ENCODE peak calls at places on chromosomes 5 and 9, in seven cellular contexts. A is neural progenitor cell, H is upper lobe of right lung, B is right atrium auricular region, Q is mesendoderm, P is adrenal gland, Y is H9. I is an unnamed sample.

GRCh38 chr5:133756756-133757155 is 144.4 kb upstream of the FSTL4 start:
- DNase-seq in A (no peak), H (no peak), P (no peak), Y (no peak), B (no peak), Q (no peak), I (no peak)

GRCh38 chr9:109159583-109159982 is 7.5 kb downstream of the FRRS1L start:
- DNase-seq in H (no peak), A (no peak), Y (no peak), Q (no peak), P (no peak), B (no peak), I (no peak)

GRCh38 chr5:74430910-74431309 is 209.6 kb downstream of the ENC1 start:
- DNase-seq in Q (no peak), A (no peak), P (no peak), Y (no peak), H (no peak), B (no peak), I (no peak)

GRCh38 chr5:160641405-160641804 is 210.6 kb downstream of the ATP10B start:
- DNase-seq in H (no peak), B (no peak), Q (no peak), P (no peak), A (no peak), Y (no peak), I (no peak)

GRCh38 chr9:79731483-79731882 is 159.7 kb downstream of the TLE4 start:
- DNase-seq in P (no peak), A (no peak), Q (peak; percentile 28), H (no peak), Y (no peak), B (no peak), I (no peak)

GRCh38 chr9:119357697-119358096 is 11.5 kb downstream of the BRINP1 start:
- DNase-seq in H (no peak), Q (peak; percentile 60), B (no peak), P (no peak), Y (no peak), A (no peak), I (no peak)

GRCh38 chr5:133962801-133963476 is 5.5 kb downstream of the C5orf15 start:
- DNase-seq in A (no peak), P (no peak), Y (no peak), H (no peak), B (no peak), Q (no peak), I (no peak)

GRCh38 chr5:102955463-102955862 is 164.5 kb downstream of the GIN1 start:
- DNase-seq in Q (no peak), H (no peak), A (no peak), P (no peak), Y (no peak), B (no peak), I (no peak)

GRCh38 chr9:134434896-134435506 is 108.7 kb downstream of the RXRA start:
- DNase-seq in H (peak; percentile 94), A (peak; percentile 31), P (peak; percentile 99), B (peak; percentile 98), Y (no peak), Q (no peak), I (peak; percentile 99)

GRCh38 chr5:82881571-82882200 is 195.5 kb downstream of the TMEM167A start:
- DNase-seq in Y (no peak), P (no peak), H (no peak), B (no peak), A (no peak), Q (no peak), I (no peak)

GRCh38 chr5:82879089-82879488 is 198.1 kb downstream of the TMEM167A start:
- DNase-seq in Y (no peak), P (no peak), A (no peak), Q (no peak), H (no peak), B (no peak), I (no peak)

GRCh38 chr5:82884821-82885471 is 192.2 kb downstream of the TMEM167A start:
- DNase-seq in P (no peak), H (no peak), Q (peak; percentile 38), B (no peak), A (no peak), Y (no peak), I (no peak)

GRCh38 chr5:82885657-82886389 is 191.4 kb downstream of the TMEM167A start:
- DNase-seq in P (no peak), B (no peak), Y (no peak), H (no peak), A (no peak), Q (peak; percentile 14), I (no peak)

DNA sequence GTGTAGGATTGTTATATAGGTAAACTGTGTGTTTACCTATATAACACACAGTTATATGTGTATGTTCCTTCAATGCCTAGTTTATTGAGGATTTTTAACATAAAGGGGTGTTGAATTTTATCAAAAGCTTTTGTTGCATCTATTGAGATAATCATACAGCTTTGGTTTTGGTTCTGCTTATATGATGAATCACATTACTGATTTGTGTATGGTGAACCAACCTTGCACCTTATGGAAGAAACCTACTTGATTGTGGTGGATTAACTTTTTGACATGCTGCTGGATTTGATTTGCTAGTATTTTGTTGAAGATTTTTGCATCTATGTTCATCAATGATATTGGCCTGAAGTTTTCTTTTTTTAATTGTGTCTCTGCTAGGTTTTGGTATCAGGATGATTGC is 194.9 kb downstream of the TMEM167A start:
- DNase-seq in P (no peak), Y (no peak), A (no peak), Q (no peak), H (no peak), B (no peak), I (no peak)
- H3K27ac ChIP-seq in P (no peak overlapping the region), Y (no peak overlapping the region), A (no peak overlapping the region), Q (no peak overlapping the region), H (no peak overlapping the region), B (no peak overlapping the region), I (no peak overlapping the region)

GRCh38 chr9:136698681-136699246 is 11.5 kb upstream of the AGPAT2 start:
- DNase-seq in A (no peak), H (no peak), B (no peak), Y (no peak), Q (no peak), P (no peak), I (no peak)

GRCh38 chr9:136700959-136701664 is 11.3 kb upstream of the DIPK1B start:
- DNase-seq in H (peak; percentile 64), Q (no peak), P (no peak), A (no peak), Y (no peak), B (no peak), I (peak; percentile 65)

GRCh38 chr9:136701665-136702048 is 10.7 kb upstream of the DIPK1B start:
- DNase-seq in B (no peak), Q (no peak), H (no peak), A (no peak), P (no peak), Y (no peak), I (no peak)

GRCh38 chr9:136697821-136698526 is 10.7 kb upstream of the AGPAT2 start:
- DNase-seq in Q (no peak), Y (no peak), B (no peak), H (peak; percentile 81), P (no peak), A (no peak), I (no peak)

GRCh38 chr9:136700309-136700708 is 12.1 kb upstream of the DIPK1B start:
- DNase-seq in B (no peak), H (no peak), P (no peak), A (no peak), Q (no peak), Y (no peak), I (no peak)
- H3K4me1 ChIP-seq in B (peaks cover 1% of the 10 kb centered on the region), H (peaks cover 14% of the 10 kb centered on the region), P (no peaks in the 10 kb centered on the region), A (no peaks in the 10 kb centered on the region), Q (peaks cover 2% of the 10 kb centered on the region), Y (no peaks in the 10 kb centered on the region), I (peaks cover 21% of the 10 kb centered on the region)

DNA sequence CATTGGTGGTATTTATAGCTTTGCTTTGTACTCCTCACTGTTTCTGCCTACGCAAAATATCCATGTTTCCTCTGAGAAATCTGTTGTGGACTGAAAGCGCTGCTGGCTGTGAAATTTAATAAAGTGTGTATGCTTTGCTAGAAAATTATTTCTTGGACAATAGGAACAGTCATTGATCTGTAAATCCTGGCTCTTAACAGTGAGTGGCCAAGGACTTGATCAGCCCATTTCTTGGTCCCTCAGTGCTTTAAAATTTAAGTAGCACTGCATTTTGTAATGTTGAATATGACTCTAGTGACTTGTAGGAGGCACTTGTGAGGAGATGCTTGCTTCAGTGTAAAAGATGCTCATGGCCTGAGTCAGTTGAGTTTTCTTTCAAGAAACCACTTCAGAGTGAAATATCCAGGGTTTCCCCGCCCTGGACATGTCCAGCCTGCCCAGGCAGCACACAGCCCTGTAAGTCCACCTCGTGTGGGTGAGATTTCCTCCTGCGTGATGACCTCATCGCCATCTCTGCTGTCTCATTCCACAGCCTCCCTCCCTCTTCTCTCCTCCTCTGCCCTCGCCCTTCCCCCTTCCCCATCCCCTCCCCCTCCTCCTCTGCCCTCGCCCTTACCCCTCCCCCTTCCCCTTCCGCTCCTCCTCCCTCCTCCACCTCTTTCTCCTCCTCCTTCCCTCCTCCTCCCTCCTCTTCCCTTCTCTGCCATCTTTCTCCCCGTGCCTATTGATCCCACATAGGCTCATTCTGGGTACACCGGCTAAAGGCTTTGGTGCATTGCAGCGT is 34.1 kb upstream of the NCS1 start:
- DNase-seq in P (peak; percentile 79), Y (peak; percentile 81), H (no peak), Q (peak; percentile 89), A (peak; percentile 67), B (peak; percentile 73), I (peak; percentile 56)
- H3K27ac ChIP-seq in P (peak overlapping the region; percentile 71), Y (no peak overlapping the region), H (no peak overlapping the region), Q (no peak overlapping the region), A (no peak overlapping the region), B (peak overlapping the region; percentile 53), I (no peak overlapping the region)

GRCh38 chr5:132302413-132302812 is 8.2 kb downstream of the SLC22A4 start:
- DNase-seq in P (peak; percentile 48), B (no peak), A (no peak), Y (no peak), Q (no peak), H (no peak), I (no peak)

GRCh38 chr5:132298813-132299212 is 4.6 kb downstream of the SLC22A4 start:
- DNase-seq in Q (no peak), Y (no peak), P (peak; percentile 47), B (no peak), A (no peak), H (no peak), I (no peak)

GRCh38 chr5:132301341-132302274 is 7.4 kb downstream of the SLC22A4 start:
- DNase-seq in A (no peak), P (peak; percentile 50), Y (no peak), B (no peak), Q (no peak), H (no peak), I (no peak)

GRCh38 chr5:132299901-132300300 is 5.7 kb downstream of the SLC22A4 start:
- DNase-seq in B (no peak), Q (no peak), A (no peak), P (no peak), H (no peak), Y (no peak), I (no peak)

DNA sequence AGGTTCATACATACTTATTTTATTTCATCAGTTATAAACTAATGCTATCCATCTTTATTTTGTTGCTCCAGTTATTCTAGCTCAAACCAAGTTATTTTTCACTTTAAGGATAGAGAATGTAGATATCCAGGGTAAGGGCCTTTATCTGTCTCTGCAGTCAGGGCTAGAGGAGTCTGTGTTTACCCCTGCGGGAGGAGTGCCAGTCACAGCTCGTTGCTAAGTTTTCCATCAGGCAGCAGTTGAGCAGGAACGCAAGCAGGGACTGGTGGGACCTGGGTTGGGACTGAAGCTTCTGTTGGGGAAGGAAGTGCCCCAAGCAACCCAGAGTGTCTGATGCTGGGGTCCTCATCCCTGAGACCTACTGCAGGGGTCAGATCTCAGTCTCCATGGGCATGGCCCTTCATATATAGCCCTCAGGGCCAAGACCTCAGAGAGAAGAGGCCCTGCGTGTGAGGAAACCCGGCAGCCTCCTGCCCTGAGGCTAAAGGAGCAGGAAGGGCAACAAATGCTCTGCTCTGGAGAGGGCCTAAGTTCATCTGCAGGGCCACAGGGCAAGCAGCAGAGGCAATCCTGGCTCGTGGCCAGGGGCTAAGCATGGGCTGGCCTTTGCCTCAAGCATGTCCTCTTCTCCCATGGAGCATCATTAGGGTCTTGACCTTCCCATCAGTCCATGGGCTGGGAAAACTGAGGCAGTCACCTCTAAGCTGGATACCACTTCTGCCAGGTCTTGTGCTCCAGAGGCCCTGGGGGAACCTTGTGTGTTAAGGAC is 6.6 kb downstream of the SLC22A4 start:
- DNase-seq in P (peak; percentile 65), Q (no peak), B (no peak), A (no peak), H (no peak), Y (no peak), I (no peak)
- H3K4me1 ChIP-seq in P (peaks cover 1% of the 10 kb centered on the region), Q (no peaks in the 10 kb centered on the region), B (peaks cover 30% of the 10 kb centered on the region), A (peaks cover 11% of the 10 kb centered on the region), H (no peaks in the 10 kb centered on the region), Y (no peaks in the 10 kb centered on the region), I (peaks cover 20% of the 10 kb centered on the region)